ENCODE peak calls at places on chromosomes 2 and 18, in nine cellular contexts. R, P, J, G, K, O, F, D and W are unnamed samples.
A peak's percentile ranks its signal among the peaks of the same experiment; 100 is the strongest.

GRCh38 chr2:102041351-102041750 is 49.6 kb downstream of the IL1R2 start:
- DNase-seq in R (no peak), P (no peak), J (peak; percentile 52), G (no peak), K (no peak), O (no peak), F (no peak), D (no peak), W (no peak)

GRCh38 chr18:78130232-78131195 is 849.1 kb upstream of the SALL3 start:
- DNase-seq in R (no peak), P (no peak), J (no peak), G (no peak), K (no peak), O (no peak), F (no peak), D (no peak), W (no peak)

GRCh38 chr18:37836571-37836970 is 271.0 kb upstream of the CELF4 start:
- DNase-seq in R (no peak), P (no peak), J (no peak), G (no peak), K (no peak), O (no peak), F (no peak), D (no peak), W (no peak)

GRCh38 chr18:66682855-66683322 is 79.0 kb upstream of the CDH19 start:
- DNase-seq in R (no peak), P (peak; percentile 4), J (no peak), G (no peak), K (no peak), O (no peak), F (no peak), D (peak; percentile 50), W (no peak)

GRCh38 chr18:2971741-2972552 is 41.0 kb downstream of the LPIN2 start:
- DNase-seq in R (no peak), P (no peak), J (no peak), G (no peak), K (no peak), O (peak; percentile 46), F (no peak), D (peak; percentile 28), W (no peak)

GRCh38 chr2:219296142-219296541 is 13.1 kb downstream of the PTPRN start:
- DNase-seq in R (no peak), P (no peak), J (no peak), G (no peak), K (no peak), O (no peak), F (no peak), D (no peak), W (no peak)

GRCh38 chr2:126915903-126916302 is 17.2 kb downstream of the TEX51 start:
- DNase-seq in R (no peak), P (no peak), J (no peak), G (no peak), K (no peak), O (no peak), F (no peak), D (no peak), W (no peak)

GRCh38 chr18:424869-425138 is 75.7 kb downstream of the COLEC12 start:
- DNase-seq in R (no peak), P (no peak), J (no peak), G (no peak), K (no peak), O (no peak), F (no peak), D (no peak), W (no peak)

GRCh38 chr18:44826418-44827259 is 146.0 kb downstream of the SETBP1 start:
- DNase-seq in R (no peak), P (no peak), J (peak; percentile 68), G (no peak), K (no peak), O (peak; percentile 27), F (peak; percentile 63), D (peak; percentile 61), W (peak; percentile 40)

GRCh38 chr18:70419526-70419925 is 130.7 kb downstream of the SOCS6 start:
- DNase-seq in R (no peak), P (no peak), J (no peak), G (no peak), K (no peak), O (no peak), F (no peak), D (no peak), W (no peak)

GRCh38 chr18:74520096-74520833 is 14.0 kb upstream of the CNDP1 start:
- DNase-seq in R (no peak), P (no peak), J (no peak), G (no peak), K (no peak), O (no peak), F (no peak), D (no peak), W (no peak)

GRCh38 chr2:150989969-150990368 is 271.7 kb downstream of the RBM43 start:
- DNase-seq in R (no peak), P (no peak), J (no peak), G (no peak), K (no peak), O (no peak), F (no peak), D (no peak), W (no peak)

GRCh38 chr2:71129114-71129890 is 727 bp downstream of the MCEE start:
- DNase-seq in R (no peak), P (no peak), J (no peak), G (peak; percentile 44), K (no peak), O (peak; percentile 25), F (peak; percentile 45), D (no peak), W (no peak)

GRCh38 chr18:13175266-13175665 is 43.3 kb upstream of the LDLRAD4 start:
- DNase-seq in R (no peak), P (no peak), J (no peak), G (no peak), K (no peak), O (no peak), F (no peak), D (no peak), W (no peak)

GRCh38 chr2:8170954-8171353 is 510.9 kb upstream of the ID2 start:
- DNase-seq in R (no peak), P (no peak), J (no peak), G (no peak), K (no peak), O (no peak), F (no peak), D (no peak), W (no peak)

GRCh38 chr18:63119647-63120046 is 199.9 kb downstream of the BCL2 start:
- DNase-seq in R (no peak), P (no peak), J (peak; percentile 64), G (peak; percentile 15), K (no peak), O (peak; percentile 46), F (peak; percentile 39), D (peak; percentile 39), W (peak; percentile 63)

GRCh38 chr2:204645018-204645775 is 99.9 kb downstream of the PARD3B start:
- DNase-seq in R (no peak), P (no peak), J (no peak), G (no peak), K (no peak), O (peak; percentile 8), F (peak; percentile 85), D (no peak), W (no peak)

GRCh38 chr18:48493856-48494255 is 45.0 kb upstream of the CTIF start:
- DNase-seq in R (no peak), P (no peak), J (no peak), G (no peak), K (no peak), O (no peak), F (peak; percentile 12), D (no peak), W (no peak)

GRCh38 chr2:27735263-27735904 is 36.1 kb upstream of the MRPL33 start:
- DNase-seq in R (no peak), P (peak; percentile 26), J (peak; percentile 93), G (peak; percentile 63), K (peak; percentile 70), O (peak; percentile 86), F (no peak), D (peak; percentile 64), W (peak; percentile 92)

GRCh38 chr18:63881851-63882250 is 5.7 kb upstream of the SERPINB2 start:
- DNase-seq in R (no peak), P (no peak), J (peak; percentile 22), G (no peak), K (no peak), O (no peak), F (peak; percentile 62), D (no peak), W (no peak)